ENCODE peak calls at places on chromosomes 7 and 10, in five cellular contexts. P is germinal center, N is ecto neural progenitor cell, R is epithelial cell of esophagus, B is amygdala. H is an unnamed sample.

GRCh38 chr7:15463801-15464761 is 97.7 kb downstream of the AGMO start:
- DNase-seq in P (no peak), N (no peak), R (no peak), B (no peak), H (no peak)

GRCh38 chr7:98826811-98827231 is 43.0 kb downstream of the TMEM130 start:
- DNase-seq in P (no peak), N (no peak), R (no peak), B (peak), H (no peak)

GRCh38 chr7:100680589-100681271 is 7.2 kb downstream of the GNB2 start:
- DNase-seq in P (no peak), N (no peak), R (no peak), B (no peak), H (peak)

GRCh38 chr7:132134814-132135445 is 441.3 kb downstream of the PLXNA4 start:
- DNase-seq in P (no peak), N (no peak), R (peak), B (no peak), H (no peak)

GRCh38 chr10:1057106-1057657 is 997 bp downstream of the WDR37 start:
- DNase-seq in P (peak), N (peak), R (peak), B (no peak), H (no peak)

GRCh38 chr7:150955519-150956394 is 22.4 kb downstream of the KCNH2 start:
- DNase-seq in P (no peak), N (peak), R (no peak), B (no peak), H (peak)

GRCh38 chr10:33055636-33056035 is 97.6 kb upstream of the ITGB1 start:
- DNase-seq in P (no peak), N (no peak), R (no peak), B (no peak), H (no peak)

GRCh38 chr7:137774793-137775201 is 72.0 kb downstream of the DGKI start:
- DNase-seq in P (no peak), N (no peak), R (peak), B (no peak), H (no peak)

GRCh38 chr10:77789016-77789415 is 137.5 kb downstream of the DLG5 start:
- DNase-seq in P (no peak), N (no peak), R (no peak), B (no peak), H (no peak)

GRCh38 chr10:87771871-87772500 is 46.0 kb downstream of the ATAD1 start:
- DNase-seq in P (peak), N (no peak), R (peak), B (no peak), H (no peak)

H was measured in frontal cortex.